ENCODE peak calls at places on chromosome 22, in four cellular contexts. F, Z, X and I are unnamed samples.

GRCh38 chr22:41799486-41800347 is 762 bp upstream of the CCDC134 start:
- DNase-seq in F (no peak), Z (peak), X (no peak), I (peak)

GRCh38 chr22:33327348-33327860 is 269.2 kb upstream of the SYN3 start:
- DNase-seq in Z (no peak), X (no peak), F (no peak), I (no peak)

GRCh38 chr22:36156515-36157419 is 3.8 kb downstream of the APOL3 start:
- DNase-seq in X (peak), Z (peak), F (peak), I (peak)

GRCh38 chr22:37194750-37195149 is 6.7 kb upstream of the C1QTNF6 start:
- DNase-seq in F (no peak), Z (no peak), X (no peak), I (no peak)

GRCh38 chr22:46127556-46127955 is 22.8 kb upstream of the PPARA start:
- DNase-seq in Z (no peak), X (no peak), F (no peak), I (no peak)

GRCh38 chr22:23243006-23243573 is 62.8 kb downstream of the BCR start:
- DNase-seq in X (no peak), F (peak), Z (no peak), I (peak)

GRCh38 chr22:36925388-36926290 is 12.2 kb downstream of the CSF2RB start:
- DNase-seq in Z (peak), X (peak), F (no peak), I (no peak)

GRCh38 chr22:32627091-32627490 is 152.5 kb downstream of the FBXO7 start:
- DNase-seq in X (no peak), F (no peak), Z (no peak), I (no peak)

GRCh38 chr22:26008587-26008986 is 160.7 kb upstream of the SEZ6L start:
- DNase-seq in Z (no peak), F (no peak), X (no peak), I (no peak)

GRCh38 chr22:30667092-30667485 is 586 bp downstream of the DUSP18 start:
- DNase-seq in Z (no peak), F (no peak), X (no peak), I (peak)

GRCh38 chr22:23533328-23533762 is 46.7 kb downstream of the IGLL1 start:
- DNase-seq in F (no peak), X (peak), Z (no peak), I (peak)

GRCh38 chr22:28316014-28316413 is 363.6 kb downstream of the TTC28 start:
- DNase-seq in Z (no peak), X (no peak), F (no peak), I (peak)

GRCh38 chr22:22929381-22930221 is 42.0 kb downstream of the IGLL5 start:
- DNase-seq in X (no peak), Z (no peak), F (no peak), I (no peak)

GRCh38 chr22:19607198-19608113 is 83.2 kb upstream of the CLDN5 start:
- DNase-seq in X (peak), Z (no peak), F (peak), I (no peak)

GRCh38 chr22:39954584-39955055 is 5.6 kb upstream of the TMA7B start:
- DNase-seq in X (peak), F (no peak), Z (no peak), I (peak)

GRCh38 chr22:36375071-36375980 is 12.4 kb downstream of the MYH9 start:
- DNase-seq in X (peak), F (no peak), Z (no peak), I (no peak)

GRCh38 chr22:50313021-50313420 is 5.6 kb upstream of the PLXNB2 start:
- DNase-seq in X (no peak), Z (no peak), F (no peak), I (no peak)

GRCh38 chr22:44449061-44449682 is 48.9 kb downstream of the RTL6 start:
- DNase-seq in X (peak), F (no peak), Z (no peak), I (peak)

GRCh38 chr22:41682033-41682807 is 6.4 kb downstream of the SNU13 start:
- DNase-seq in F (peak), X (peak), Z (peak), I (peak)

GRCh38 chr22:22721681-22722309 is 77.4 kb downstream of the GGTLC2 start:
- DNase-seq in Z (no peak), F (no peak), X (peak), I (peak)

GRCh38 chr22:49594078-49594477 is 233.6 kb downstream of the BRD1 start:
- DNase-seq in Z (no peak), X (no peak), F (no peak), I (no peak)

GRCh38 chr22:44271010-44271500 is 41.7 kb downstream of the SHISAL1 start:
- DNase-seq in F (no peak), Z (no peak), X (no peak), I (no peak)

GRCh38 chr22:36395922-36396321 is 8.2 kb upstream of the MYH9 start:
- DNase-seq in X (peak), Z (no peak), F (no peak), I (no peak)

GRCh38 chr22:39627208-39627607 is 56.7 kb downstream of the CACNA1I start:
- DNase-seq in X (no peak), F (no peak), Z (no peak), I (no peak)

GRCh38 chr22:38264322-38264843 is 8.4 kb downstream of the TMEM184B start:
- DNase-seq in F (no peak), X (no peak), Z (no peak), I (no peak)

GRCh38 chr22:36914383-36914752 is 940 bp downstream of the CSF2RB start:
- DNase-seq in Z (no peak), F (no peak), X (no peak), I (no peak)

GRCh38 chr22:42194104-42194851 is 63.7 kb upstream of the CYP2D6 start:
- DNase-seq in F (no peak), X (no peak), Z (no peak), I (no peak)

GRCh38 chr22:17369553-17370035 is 334 bp downstream of the CECR2 start:
- DNase-seq in Z (no peak), F (no peak), X (no peak), I (peak)

GRCh38 chr22:37674951-37675929 is at the start of gene LGALS1:
- DNase-seq in F (peak), X (peak), Z (peak), I (peak)

GRCh38 chr22:30159561-30160353 is 79.5 kb downstream of the HORMAD2 start:
- DNase-seq in X (peak), F (no peak), Z (no peak), I (peak)

GRCh38 chr22:17911887-17912286 is 112.5 kb downstream of the MICAL3 start:
- DNase-seq in Z (no peak), F (no peak), X (no peak), I (no peak)

GRCh38 chr22:44668190-44668885 is 33.7 kb upstream of the PRR5 start:
- DNase-seq in Z (no peak), X (no peak), F (peak), I (no peak)

GRCh38 chr22:23764931-23765881 is 2.4 kb downstream of the C22orf15 start:
- DNase-seq in Z (no peak), X (no peak), F (no peak), I (no peak)

GRCh38 chr22:36907464-36907863 is 6.0 kb upstream of the CSF2RB start:
- DNase-seq in X (no peak), Z (no peak), F (no peak), I (no peak)